ENCODE peak calls at places on chromosomes 6 and 20, in nine cellular contexts. J is left ventricle myocardium inferior, B is fibroblast of villous mesenchyme, H is PC-3, G is adrenal gland, C is A673, T is tibial artery, L is psoas muscle, I is fibroblast of pulmonary artery. E is an unnamed sample.

GRCh38 chr20:44526129-44526528 is 4.3 kb upstream of the SERINC3 start:
- DNase-seq in J (no peak), B (peak; percentile 27), H (peak; percentile 67), G (no peak), C (peak; percentile 39), T (no peak), L (no peak), I (peak; percentile 54), E (no peak)

GRCh38 chr20:1332749-1333300 is 3.9 kb upstream of the SDCBP2 start:
- DNase-seq in J (no peak), B (no peak), H (no peak), G (no peak), C (no peak), T (no peak), L (no peak), I (no peak), E (no peak)

GRCh38 chr20:10523438-10523837 is 88.3 kb downstream of the SLX4IP start:
- DNase-seq in J (no peak), B (no peak), H (peak; percentile 37), G (no peak), C (peak; percentile 82), T (no peak), L (no peak), I (no peak), E (no peak)

GRCh38 chr6:95848717-95849116 is 167.1 kb upstream of the FUT9 start:
- DNase-seq in J (no peak), B (no peak), H (no peak), G (no peak), C (no peak), T (no peak), L (no peak), I (no peak), E (no peak)

GRCh38 chr6:73521351-73522254 is 771 bp upstream of the EEF1A1 start:
- DNase-seq in J (peak; percentile 71), B (peak; percentile 94), H (peak; percentile 53), G (no peak), C (peak; percentile 57), T (peak; percentile 74), L (peak; percentile 80), I (peak; percentile 83), E (no peak)

GRCh38 chr6:159038914-159039884 is 5.6 kb downstream of the TAGAP start:
- DNase-seq in J (no peak), B (peak; percentile 65), H (peak; percentile 67), G (no peak), C (no peak), T (no peak), L (no peak), I (no peak), E (no peak)

GRCh38 chr6:155188707-155189496 is 74.9 kb upstream of the CLDN20 start:
- DNase-seq in J (no peak), B (peak; percentile 98), H (peak; percentile 88), G (no peak), C (peak; percentile 90), T (no peak), L (no peak), I (peak; percentile 94), E (no peak)

GRCh38 chr6:117840541-117840983 is 66.5 kb upstream of the SLC35F1 start:
- DNase-seq in J (no peak), B (peak; percentile 34), H (peak; percentile 65), G (no peak), C (peak; percentile 80), T (no peak), L (no peak), I (peak; percentile 47), E (peak; percentile 14)

GRCh38 chr6:14212020-14212419 is 94.4 kb downstream of the CD83 start:
- DNase-seq in J (no peak), B (no peak), H (peak; percentile 54), G (no peak), C (no peak), T (no peak), L (no peak), I (no peak), E (no peak)

GRCh38 chr6:14212632-14213031 is 95.1 kb downstream of the CD83 start:
- DNase-seq in J (no peak), B (no peak), H (no peak), G (no peak), C (no peak), T (no peak), L (no peak), I (no peak), E (no peak)

GRCh38 chr6:14210663-14211595 is 93.4 kb downstream of the CD83 start:
- DNase-seq in J (peak; percentile 93), B (peak; percentile 84), H (peak; percentile 94), G (peak; percentile 94), C (peak; percentile 96), T (peak; percentile 81), L (peak; percentile 96), I (peak; percentile 90), E (peak; percentile 82)

GRCh38 chr6:14210077-14210476 is 92.5 kb downstream of the CD83 start:
- DNase-seq in J (no peak), B (no peak), H (no peak), G (no peak), C (no peak), T (no peak), L (no peak), I (no peak), E (peak; percentile 3)

GRCh38 chr6:14211596-14211961 is 94.0 kb downstream of the CD83 start:
- DNase-seq in J (peak; percentile 60), B (peak; percentile 54), H (peak; percentile 9), G (peak; percentile 60), C (peak; percentile 68), T (peak; percentile 28), L (peak; percentile 65), I (peak; percentile 44), E (peak; percentile 80)
- H3K4me3 ChIP-seq in J (peak overlapping the region; percentile 89), B (peak overlapping the region; percentile 69), H (peak overlapping the region; percentile 73), G (no peak overlapping the region), C (peak overlapping the region; percentile 54), T (peak overlapping the region; percentile 50), L (peak overlapping the region; percentile 82), I (peak overlapping the region; percentile 65), E (peak overlapping the region; percentile 68)

GRCh38 chr20:59123677-59124060 is 40.0 kb upstream of the ZNF831 start:
- DNase-seq in J (no peak), B (no peak), H (no peak), G (no peak), C (no peak), T (no peak), L (no peak), I (no peak), E (no peak)

GRCh38 chr20:59122377-59122932 is 41.2 kb upstream of the ZNF831 start:
- DNase-seq in J (no peak), B (no peak), H (no peak), G (no peak), C (no peak), T (no peak), L (no peak), I (no peak), E (no peak)

GRCh38 chr20:59124326-59125029 is 39.1 kb upstream of the ZNF831 start:
- DNase-seq in J (no peak), B (no peak), H (no peak), G (no peak), C (no peak), T (no peak), L (no peak), I (no peak), E (no peak)

GRCh38 chr20:59121714-59122376 is 41.8 kb upstream of the ZNF831 start:
- DNase-seq in J (no peak), B (no peak), H (no peak), G (no peak), C (peak; percentile 79), T (no peak), L (no peak), I (no peak), E (no peak)

DNA sequence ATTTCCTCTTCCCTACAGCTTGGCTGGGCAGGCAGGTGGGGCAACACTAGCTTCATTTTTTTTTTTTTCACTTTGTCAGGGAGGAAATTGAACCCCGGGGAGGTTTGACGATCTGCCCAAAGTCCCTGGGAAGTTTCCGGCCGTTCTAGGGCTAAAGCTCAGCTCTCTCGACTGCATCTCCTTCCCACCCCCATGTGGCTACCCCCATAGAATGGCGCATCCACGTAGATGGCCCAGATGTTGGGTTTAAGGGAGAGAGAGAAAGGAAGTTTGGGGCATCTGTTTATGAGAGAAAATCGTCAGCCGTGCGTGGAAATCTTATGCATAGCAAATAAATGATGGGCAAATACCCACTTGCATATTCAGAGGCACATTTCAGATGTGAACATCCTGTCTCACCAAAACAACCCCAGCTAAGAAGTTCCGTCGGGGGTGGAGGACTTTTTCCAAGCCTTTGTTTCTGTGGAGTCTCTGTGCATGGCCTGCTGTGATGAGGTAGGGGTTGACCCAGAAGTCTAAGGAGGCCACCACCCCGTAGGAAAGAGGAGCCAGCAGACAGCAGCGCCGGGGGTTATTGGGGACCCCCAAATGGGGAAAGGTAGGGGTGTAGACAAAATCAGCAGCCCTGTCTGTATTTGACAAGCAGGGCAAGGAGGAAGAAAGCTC is 40.5 kb upstream of the ZNF831 start:
- DNase-seq in J (no peak), B (no peak), H (no peak), G (no peak), C (peak; percentile 71), T (no peak), L (no peak), I (no peak), E (no peak)
- H3K4me3 ChIP-seq in J (no peak overlapping the region), B (no peak overlapping the region), H (no peak overlapping the region), G (no peak overlapping the region), C (no peak overlapping the region), T (no peak overlapping the region), L (no peak overlapping the region), I (no peak overlapping the region), E (no peak overlapping the region)

GRCh38 chr6:44456966-44457292 is 69.4 kb downstream of the CDC5L start:
- DNase-seq in J (no peak), B (no peak), H (no peak), G (no peak), C (no peak), T (no peak), L (no peak), I (no peak), E (no peak)
- H3K4me3 ChIP-seq in J (peak overlapping the region; percentile 37), B (peak overlapping the region; percentile 42), H (peak overlapping the region; percentile 61), G (no peak overlapping the region), C (no peak overlapping the region), T (no peak overlapping the region), L (no peak overlapping the region), I (no peak overlapping the region), E (no peak overlapping the region)

GRCh38 chr20:21141825-21142224 is 15.9 kb downstream of the KIZ start:
- DNase-seq in J (no peak), B (no peak), H (no peak), G (no peak), C (no peak), T (no peak), L (no peak), I (no peak), E (no peak)
- H3K4me3 ChIP-seq in J (no peak overlapping the region), B (no peak overlapping the region), H (no peak overlapping the region), G (no peak overlapping the region), C (no peak overlapping the region), T (no peak overlapping the region), L (no peak overlapping the region), I (no peak overlapping the region), E (no peak overlapping the region)